ENCODE peak calls at places on chromosomes 6 and 20, in five cellular contexts. One of them, this sample, is unnamed.
A peak's percentile ranks its signal among the peaks of the same experiment; 100 is the strongest.

GRCh38 chr6:30719356-30719755 is 796 bp upstream of the TUBB start:
- DNase-seq in SK-N-SH: no peak
- DNase-seq in IMR-90: no peak
- DNase-seq in A549: no peak
- DNase-seq in K562: no peak
- DNase-seq in this sample: no peak

GRCh38 chr20:50624351-50625016 is 66.9 kb downstream of the RIPOR3 start:
- DNase-seq in SK-N-SH: peak; percentile 60
- DNase-seq in IMR-90: no peak
- DNase-seq in A549: peak; percentile 17
- DNase-seq in K562: no peak
- DNase-seq in this sample: no peak

GRCh38 chr6:157716553-157716952 is 106.5 kb upstream of the SNX9 start:
- DNase-seq in SK-N-SH: no peak
- DNase-seq in IMR-90: no peak
- DNase-seq in A549: no peak
- DNase-seq in K562: no peak
- DNase-seq in this sample: no peak

GRCh38 chr20:10288421-10288820 is 69.8 kb downstream of the SNAP25 start:
- DNase-seq in SK-N-SH: no peak
- DNase-seq in IMR-90: no peak
- DNase-seq in A549: no peak
- DNase-seq in K562: no peak
- DNase-seq in this sample: no peak

GRCh38 chr6:155832596-155832995 is 377.0 kb upstream of the NOX3 start:
- DNase-seq in SK-N-SH: no peak
- DNase-seq in IMR-90: peak; percentile 90
- DNase-seq in A549: peak; percentile 31
- DNase-seq in K562: no peak
- DNase-seq in this sample: no peak

GRCh38 chr20:47785321-47785899 is at the start of gene SULF2:
- DNase-seq in SK-N-SH: peak; percentile 77
- DNase-seq in IMR-90: no peak
- DNase-seq in A549: no peak
- DNase-seq in K562: no peak
- DNase-seq in this sample: no peak

GRCh38 chr6:112801681-112802080 is 454.6 kb downstream of the RFPL4B start:
- DNase-seq in SK-N-SH: no peak
- DNase-seq in IMR-90: no peak
- DNase-seq in A549: no peak
- DNase-seq in K562: no peak
- DNase-seq in this sample: no peak

GRCh38 chr20:3092611-3093379 is 8.3 kb upstream of the AVP start:
- DNase-seq in SK-N-SH: peak; percentile 40
- DNase-seq in IMR-90: no peak
- DNase-seq in A549: no peak
- DNase-seq in K562: no peak
- DNase-seq in this sample: no peak

GRCh38 chr20:59955131-59955796 is 3.0 kb upstream of the CDH26 start:
- DNase-seq in SK-N-SH: no peak
- DNase-seq in IMR-90: no peak
- DNase-seq in A549: peak; percentile 49
- DNase-seq in K562: peak; percentile 14
- DNase-seq in this sample: no peak

GRCh38 chr20:25066386-25066785 is 8.4 kb upstream of the ACSS1 start:
- DNase-seq in SK-N-SH: no peak
- DNase-seq in IMR-90: no peak
- DNase-seq in A549: no peak
- DNase-seq in K562: no peak
- DNase-seq in this sample: no peak

GRCh38 chr6:80021131-80021530 is 16.7 kb downstream of the TTK start:
- DNase-seq in SK-N-SH: no peak
- DNase-seq in IMR-90: no peak
- DNase-seq in A549: no peak
- DNase-seq in K562: no peak
- DNase-seq in this sample: no peak

GRCh38 chr20:61254881-61255589 is 3.0 kb downstream of the CDH4 start:
- DNase-seq in SK-N-SH: no peak
- DNase-seq in IMR-90: peak; percentile 57
- DNase-seq in A549: no peak
- DNase-seq in K562: no peak
- DNase-seq in this sample: no peak

GRCh38 chr6:1624848-1625341 is 15.2 kb downstream of the FOXC1 start:
- DNase-seq in SK-N-SH: no peak
- DNase-seq in IMR-90: peak; percentile 62
- DNase-seq in A549: no peak
- DNase-seq in K562: no peak
- DNase-seq in this sample: no peak

GRCh38 chr6:134619077-134619476 is 301.2 kb upstream of the SGK1 start:
- DNase-seq in SK-N-SH: no peak
- DNase-seq in IMR-90: no peak
- DNase-seq in A549: no peak
- DNase-seq in K562: no peak
- DNase-seq in this sample: no peak

GRCh38 chr6:138814179-138814834 is 18.4 kb downstream of the ECT2L start:
- DNase-seq in SK-N-SH: no peak
- DNase-seq in IMR-90: no peak
- DNase-seq in A549: no peak
- DNase-seq in K562: no peak
- DNase-seq in this sample: no peak

GRCh38 chr20:35226775-35227681 is 538 bp downstream of the MMP24 start:
- DNase-seq in SK-N-SH: peak; percentile 86
- DNase-seq in IMR-90: peak; percentile 34
- DNase-seq in A549: peak; percentile 49
- DNase-seq in K562: peak; percentile 87
- DNase-seq in this sample: no peak

GRCh38 chr20:23049933-23050838 is 714 bp upstream of the THBD start:
- DNase-seq in SK-N-SH: no peak
- DNase-seq in IMR-90: no peak
- DNase-seq in A549: peak; percentile 81
- DNase-seq in K562: no peak
- DNase-seq in this sample: no peak

GRCh38 chr6:34615574-34616229 is 59.6 kb upstream of the SPDEF start:
- DNase-seq in SK-N-SH: no peak
- DNase-seq in IMR-90: no peak
- DNase-seq in A549: no peak
- DNase-seq in K562: no peak
- DNase-seq in this sample: no peak

GRCh38 chr6:2818593-2818992 is 23.1 kb downstream of the SERPINB1 start:
- DNase-seq in SK-N-SH: no peak
- DNase-seq in IMR-90: peak; percentile 66
- DNase-seq in A549: no peak
- DNase-seq in K562: no peak
- DNase-seq in this sample: no peak

GRCh38 chr6:125884656-125885055 is 71.9 kb upstream of the HINT3 start:
- DNase-seq in SK-N-SH: no peak
- DNase-seq in IMR-90: no peak
- DNase-seq in A549: no peak
- DNase-seq in K562: no peak
- DNase-seq in this sample: no peak

GRCh38 chr20:49165611-49166010 is 22.5 kb downstream of the STAU1 start:
- DNase-seq in SK-N-SH: no peak
- DNase-seq in IMR-90: no peak
- DNase-seq in A549: no peak
- DNase-seq in K562: no peak
- DNase-seq in this sample: no peak

GRCh38 chr6:137417411-137417810 is 76.8 kb downstream of the OLIG3 start:
- DNase-seq in SK-N-SH: no peak
- DNase-seq in IMR-90: peak; percentile 4
- DNase-seq in A549: no peak
- DNase-seq in K562: no peak
- DNase-seq in this sample: no peak

GRCh38 chr6:82022614-82023102 is 224.9 kb downstream of the IBTK start:
- DNase-seq in SK-N-SH: no peak
- DNase-seq in IMR-90: peak; percentile 84
- DNase-seq in A549: peak; percentile 58
- DNase-seq in K562: no peak
- DNase-seq in this sample: no peak

GRCh38 chr6:128532110-128532509 is 11.7 kb upstream of the PTPRK start:
- DNase-seq in SK-N-SH: no peak
- DNase-seq in IMR-90: no peak
- DNase-seq in A549: no peak
- DNase-seq in K562: no peak
- DNase-seq in this sample: no peak

GRCh38 chr6:138857792-138858191 is 61.9 kb downstream of the ECT2L start:
- DNase-seq in SK-N-SH: no peak
- DNase-seq in IMR-90: no peak
- DNase-seq in A549: no peak
- DNase-seq in K562: no peak
- DNase-seq in this sample: no peak

GRCh38 chr6:130233332-130233731 is 10.6 kb upstream of the SAMD3 start:
- DNase-seq in SK-N-SH: no peak
- DNase-seq in IMR-90: peak; percentile 57
- DNase-seq in A549: no peak
- DNase-seq in K562: no peak
- DNase-seq in this sample: no peak

GRCh38 chr6:113969888-113970807 is 800 bp downstream of the HDAC2 start:
- DNase-seq in SK-N-SH: peak; percentile 70
- DNase-seq in IMR-90: peak; percentile 35
- DNase-seq in A549: peak; percentile 27
- DNase-seq in K562: peak; percentile 65
- DNase-seq in this sample: no peak

GRCh38 chr20:63102720-63103375 is 96.1 kb upstream of the BHLHE23 start:
- DNase-seq in SK-N-SH: peak; percentile 61
- DNase-seq in IMR-90: peak; percentile 6
- DNase-seq in A549: peak; percentile 67
- DNase-seq in K562: no peak
- DNase-seq in this sample: no peak

GRCh38 chr6:169371344-169372144 is 117.9 kb upstream of the THBS2 start:
- DNase-seq in SK-N-SH: peak; percentile 62
- DNase-seq in IMR-90: peak; percentile 16
- DNase-seq in A549: peak; percentile 46
- DNase-seq in K562: no peak
- DNase-seq in this sample: no peak

GRCh38 chr20:17976305-17976704 is 7.5 kb downstream of the MGME1 start:
- DNase-seq in SK-N-SH: no peak
- DNase-seq in IMR-90: no peak
- DNase-seq in A549: no peak
- DNase-seq in K562: no peak
- DNase-seq in this sample: no peak

GRCh38 chr20:16419138-16419715 is 154.0 kb downstream of the KIF16B start:
- DNase-seq in SK-N-SH: no peak
- DNase-seq in IMR-90: no peak
- DNase-seq in A549: no peak
- DNase-seq in K562: no peak
- DNase-seq in this sample: no peak

GRCh38 chr6:16168858-16169257 is 40.0 kb downstream of the MYLIP start:
- DNase-seq in SK-N-SH: no peak
- DNase-seq in IMR-90: peak; percentile 37
- DNase-seq in A549: peak; percentile 16
- DNase-seq in K562: no peak
- DNase-seq in this sample: peak; percentile 32
- TF ChIP-seq RCOR1 in SK-N-SH: no peak
- TF ChIP-seq RCOR1 in IMR-90: no peak
- TF ChIP-seq RCOR1 in A549: no peak
- TF ChIP-seq RCOR1 in K562: no peak
- TF ChIP-seq RCOR1 in this sample: no peak

DNA sequence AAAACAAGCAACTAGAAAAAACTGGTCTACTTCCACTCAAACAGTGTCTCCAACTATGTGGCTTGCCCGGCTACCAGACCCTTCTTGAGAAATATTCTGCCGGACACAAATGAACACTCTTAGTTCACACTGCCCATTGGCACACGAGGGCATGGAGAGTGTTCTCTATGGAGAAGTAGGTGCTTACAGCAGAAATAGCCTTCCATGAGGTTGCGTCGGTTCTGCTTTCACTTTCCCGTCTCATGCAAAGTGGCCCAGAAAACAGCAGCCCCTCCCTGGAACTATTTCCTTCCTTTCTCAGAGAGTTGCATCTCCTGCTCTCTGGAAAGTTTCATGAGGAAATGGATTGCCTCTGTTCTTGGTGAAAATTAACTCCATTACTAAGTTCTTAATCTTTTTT is 9.5 kb upstream of the HLA-DOA start:
- DNase-seq in SK-N-SH: no peak
- DNase-seq in IMR-90: peak; percentile 47
- DNase-seq in A549: no peak
- DNase-seq in K562: peak; percentile 2
- DNase-seq in this sample: peak; percentile 38
- TF ChIP-seq RCOR1 in SK-N-SH: no peak
- TF ChIP-seq RCOR1 in IMR-90: no peak
- TF ChIP-seq RCOR1 in A549: no peak
- TF ChIP-seq RCOR1 in K562: no peak
- TF ChIP-seq RCOR1 in this sample: no peak

GRCh38 chr6:159981591-159982245 is 12.8 kb downstream of the IGF2R start:
- DNase-seq in SK-N-SH: no peak
- DNase-seq in IMR-90: peak; percentile 91
- DNase-seq in A549: no peak
- DNase-seq in K562: no peak
- DNase-seq in this sample: peak; percentile 74
- TF ChIP-seq RCOR1 in SK-N-SH: no peak
- TF ChIP-seq RCOR1 in IMR-90: no peak
- TF ChIP-seq RCOR1 in A549: no peak
- TF ChIP-seq RCOR1 in K562: no peak
- TF ChIP-seq RCOR1 in this sample: no peak

GRCh38 chr6:117270960-117271507 is 5.7 kb downstream of the VGLL2 start:
- DNase-seq in SK-N-SH: no peak
- DNase-seq in IMR-90: no peak
- DNase-seq in A549: no peak
- DNase-seq in K562: no peak
- DNase-seq in this sample: no peak
- TF ChIP-seq RCOR1 in SK-N-SH: no peak
- TF ChIP-seq RCOR1 in IMR-90: no peak
- TF ChIP-seq RCOR1 in A549: no peak
- TF ChIP-seq RCOR1 in K562: no peak
- TF ChIP-seq RCOR1 in this sample: no peak

GRCh38 chr6:21220271-21220987 is 373.1 kb upstream of the SOX4 start:
- DNase-seq in SK-N-SH: no peak
- DNase-seq in IMR-90: no peak
- DNase-seq in A549: peak; percentile 14
- DNase-seq in K562: no peak
- DNase-seq in this sample: no peak
- TF ChIP-seq RCOR1 in SK-N-SH: no peak
- TF ChIP-seq RCOR1 in IMR-90: no peak
- TF ChIP-seq RCOR1 in A549: no peak
- TF ChIP-seq RCOR1 in K562: no peak
- TF ChIP-seq RCOR1 in this sample: no peak

GRCh38 chr20:37298190-37298939 is 8.9 kb downstream of the MANBAL start:
- DNase-seq in SK-N-SH: no peak
- DNase-seq in IMR-90: peak; percentile 84
- DNase-seq in A549: peak; percentile 23
- DNase-seq in K562: no peak
- DNase-seq in this sample: no peak
- TF ChIP-seq RCOR1 in SK-N-SH: no peak
- TF ChIP-seq RCOR1 in IMR-90: no peak
- TF ChIP-seq RCOR1 in A549: no peak
- TF ChIP-seq RCOR1 in K562: no peak
- TF ChIP-seq RCOR1 in this sample: no peak

DNA sequence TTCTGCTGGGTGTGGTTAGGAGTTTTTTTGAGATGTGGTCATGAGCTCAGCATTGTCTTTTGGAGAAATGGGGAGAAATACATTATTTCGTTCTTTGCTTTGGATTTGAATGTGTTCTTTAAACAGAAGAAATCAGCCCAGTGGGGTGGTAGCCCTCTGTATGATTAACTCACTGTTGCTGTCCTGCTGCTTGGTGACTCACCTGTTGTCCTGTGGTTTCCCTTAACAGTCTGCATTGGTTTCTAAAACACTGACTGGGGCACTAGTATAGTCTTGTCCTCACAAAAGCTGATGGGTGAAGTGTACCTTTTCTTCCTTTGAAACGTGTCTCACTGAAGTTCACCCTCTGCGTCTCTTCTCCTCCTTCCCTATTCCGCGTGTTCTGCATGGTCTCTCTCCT is 66.7 kb downstream of the AFDN start:
- DNase-seq in SK-N-SH: no peak
- DNase-seq in IMR-90: peak; percentile 52
- DNase-seq in A549: no peak
- DNase-seq in K562: no peak
- DNase-seq in this sample: no peak
- TF ChIP-seq RCOR1 in SK-N-SH: no peak
- TF ChIP-seq RCOR1 in IMR-90: no peak
- TF ChIP-seq RCOR1 in A549: no peak
- TF ChIP-seq RCOR1 in K562: no peak
- TF ChIP-seq RCOR1 in this sample: no peak